ENCODE peak calls at places on chromosomes 16 and 17, in ten cellular contexts. C is germinal center; I is effector CD8-positive, alpha-beta T cell; Q is RWPE2; T is AG09319; Z is mucosa of gallbladder; D is ELR; G is esophagus squamous epithelium; J is Caki2; N is cardiac fibroblast. L is an unnamed sample.

GRCh38 chr16:23962001-23962400 is 126.2 kb downstream of the PRKCB start:
- DNase-seq in Z (no peak), C (no peak), I (no peak), G (no peak), Q (no peak), J (no peak), T (no peak), N (no peak), D (no peak), L (no peak)

GRCh38 chr17:19311016-19311415 is 51.5 kb downstream of the B9D1 start:
- DNase-seq in J (no peak), N (no peak), C (no peak), D (no peak), T (no peak), Z (no peak), Q (no peak), I (no peak), G (no peak), L (no peak)

GRCh38 chr17:55266051-55266957 is 1.5 kb downstream of the HLF start:
- DNase-seq in N (no peak), I (no peak), T (no peak), Z (no peak), D (no peak), C (no peak), J (no peak), G (no peak), Q (no peak), L (no peak)

GRCh38 chr17:61402978-61403845 is 3.6 kb downstream of the TBX2 start:
- DNase-seq in C (no peak), Q (no peak), T (no peak), I (no peak), G (no peak), Z (no peak), D (peak), N (peak), J (no peak), L (no peak)

GRCh38 chr17:57035971-57036481 is 49.0 kb upstream of the AKAP1 start:
- DNase-seq in N (no peak), Q (no peak), Z (peak), D (no peak), C (no peak), J (no peak), T (no peak), I (no peak), G (no peak), L (peak)

GRCh38 chr16:397736-398332 is 835 bp downstream of the NME4 start:
- DNase-seq in N (peak), Q (no peak), J (peak), D (peak), I (peak), G (no peak), C (no peak), T (peak), Z (peak), L (peak)

GRCh38 chr17:78258323-78259229 is 27.1 kb downstream of the TMEM235 start:
- DNase-seq in N (peak), G (no peak), J (no peak), Q (peak), T (no peak), I (peak), C (no peak), D (no peak), Z (peak), L (peak)

GRCh38 chr17:29590261-29590978 is 972 bp upstream of the GIT1 start:
- DNase-seq in T (no peak), Q (no peak), Z (no peak), D (peak), C (no peak), J (no peak), G (no peak), N (peak), I (no peak), L (no peak)

GRCh38 chr17:32755045-32755805 is 121.7 kb downstream of the MYO1D start:
- DNase-seq in C (peak), I (no peak), D (peak), T (peak), G (no peak), Q (no peak), N (peak), Z (no peak), J (peak), L (no peak)

GRCh38 chr17:4852504-4853075 is 19.4 kb downstream of the MINK1 start:
- DNase-seq in Q (no peak), J (no peak), C (no peak), G (no peak), T (no peak), I (peak), Z (no peak), N (peak), D (peak), L (no peak)

GRCh38 chr17:79088266-79088996 is 13.8 kb downstream of the ENGASE start:
- DNase-seq in G (no peak), D (no peak), T (no peak), C (no peak), Q (no peak), I (no peak), J (no peak), Z (no peak), N (no peak), L (no peak)

GRCh38 chr17:83202002-83203000 is 122.9 kb downstream of the METRNL start:
- DNase-seq in I (no peak), D (no peak), G (no peak), Z (no peak), Q (peak), T (no peak), J (no peak), N (no peak), C (no peak), L (peak)

GRCh38 chr17:57108656-57109392 is 23.8 kb downstream of the AKAP1 start:
- DNase-seq in C (no peak), Z (no peak), T (no peak), I (no peak), Q (no peak), N (no peak), D (no peak), G (no peak), J (no peak), L (no peak)